ENCODE peak calls at places on chromosomes 6 and 20, in six cellular contexts. One of them, this sample, is unnamed.

GRCh38 chr20:42113236-42113635 is 495.1 kb upstream of the CHD6 start:
- DNase-seq in AG09309: no peak
- DNase-seq in progenitor cell of endocrine pancreas: no peak
- DNase-seq in PC-3: no peak
- DNase-seq in dorsolateral prefrontal cortex: no peak
- DNase-seq in mammary epithelial cell: no peak
- DNase-seq in this sample: no peak

GRCh38 chr20:17565164-17565845 is 4.6 kb upstream of the DSTN start:
- DNase-seq in PC-3: peak
- DNase-seq in mammary epithelial cell: no peak
- DNase-seq in progenitor cell of endocrine pancreas: no peak
- DNase-seq in AG09309: no peak
- DNase-seq in dorsolateral prefrontal cortex: no peak
- DNase-seq in this sample: no peak

GRCh38 chr6:33710296-33711121 is 991 bp downstream of the UQCC2 start:
- DNase-seq in progenitor cell of endocrine pancreas: no peak
- DNase-seq in PC-3: no peak
- DNase-seq in AG09309: no peak
- DNase-seq in dorsolateral prefrontal cortex: no peak
- DNase-seq in mammary epithelial cell: no peak
- DNase-seq in this sample: no peak

GRCh38 chr6:112106562-112106961 is 19.2 kb downstream of the FAM229B start:
- DNase-seq in dorsolateral prefrontal cortex: no peak
- DNase-seq in mammary epithelial cell: no peak
- DNase-seq in AG09309: no peak
- DNase-seq in PC-3: no peak
- DNase-seq in progenitor cell of endocrine pancreas: no peak
- DNase-seq in this sample: no peak

GRCh38 chr6:150368762-150369161 is at the start of gene IYD:
- DNase-seq in progenitor cell of endocrine pancreas: no peak
- DNase-seq in mammary epithelial cell: no peak
- DNase-seq in dorsolateral prefrontal cortex: no peak
- DNase-seq in AG09309: no peak
- DNase-seq in PC-3: no peak
- DNase-seq in this sample: no peak

GRCh38 chr6:36839819-36840379 is 655 bp upstream of the CPNE5 start:
- DNase-seq in progenitor cell of endocrine pancreas: peak
- DNase-seq in dorsolateral prefrontal cortex: peak
- DNase-seq in PC-3: peak
- DNase-seq in mammary epithelial cell: no peak
- DNase-seq in AG09309: no peak
- DNase-seq in this sample: no peak

GRCh38 chr6:128139519-128139918 is 238.7 kb upstream of the THEMIS start:
- DNase-seq in mammary epithelial cell: peak
- DNase-seq in AG09309: no peak
- DNase-seq in progenitor cell of endocrine pancreas: no peak
- DNase-seq in dorsolateral prefrontal cortex: no peak
- DNase-seq in PC-3: peak
- DNase-seq in this sample: no peak

GRCh38 chr6:113824863-113825262 is 32.3 kb upstream of the MARCKS start:
- DNase-seq in dorsolateral prefrontal cortex: no peak
- DNase-seq in mammary epithelial cell: no peak
- DNase-seq in PC-3: no peak
- DNase-seq in AG09309: no peak
- DNase-seq in progenitor cell of endocrine pancreas: no peak
- DNase-seq in this sample: no peak

GRCh38 chr6:52261229-52261628 is 16.9 kb upstream of the IL17F start:
- DNase-seq in mammary epithelial cell: peak
- DNase-seq in AG09309: peak
- DNase-seq in progenitor cell of endocrine pancreas: no peak
- DNase-seq in PC-3: peak
- DNase-seq in dorsolateral prefrontal cortex: no peak
- DNase-seq in this sample: no peak

GRCh38 chr6:27237089-27237723 is 10.3 kb upstream of the PRSS16 start:
- DNase-seq in PC-3: peak
- DNase-seq in mammary epithelial cell: peak
- DNase-seq in AG09309: peak
- DNase-seq in progenitor cell of endocrine pancreas: no peak
- DNase-seq in dorsolateral prefrontal cortex: no peak
- DNase-seq in this sample: no peak

GRCh38 chr20:63006611-63007471 is at the start of gene BHLHE23:
- DNase-seq in dorsolateral prefrontal cortex: no peak
- DNase-seq in mammary epithelial cell: no peak
- DNase-seq in AG09309: no peak
- DNase-seq in PC-3: no peak
- DNase-seq in progenitor cell of endocrine pancreas: no peak
- DNase-seq in this sample: peak

GRCh38 chr20:33945391-33946079 is 48.2 kb upstream of the RALY start:
- DNase-seq in mammary epithelial cell: peak
- DNase-seq in progenitor cell of endocrine pancreas: no peak
- DNase-seq in PC-3: peak
- DNase-seq in AG09309: peak
- DNase-seq in dorsolateral prefrontal cortex: peak
- DNase-seq in this sample: no peak

GRCh38 chr20:53918949-53919361 is 151.4 kb downstream of the BCAS1 start:
- DNase-seq in progenitor cell of endocrine pancreas: no peak
- DNase-seq in mammary epithelial cell: no peak
- DNase-seq in PC-3: no peak
- DNase-seq in dorsolateral prefrontal cortex: no peak
- DNase-seq in AG09309: no peak
- DNase-seq in this sample: no peak

GRCh38 chr6:22647671-22648070 is 78.3 kb downstream of the HDGFL1 start:
- DNase-seq in dorsolateral prefrontal cortex: no peak
- DNase-seq in PC-3: no peak
- DNase-seq in mammary epithelial cell: no peak
- DNase-seq in AG09309: no peak
- DNase-seq in progenitor cell of endocrine pancreas: no peak
- DNase-seq in this sample: no peak

GRCh38 chr20:20267685-20268429 is 100.0 kb upstream of the INSM1 start:
- DNase-seq in progenitor cell of endocrine pancreas: no peak
- DNase-seq in AG09309: no peak
- DNase-seq in PC-3: no peak
- DNase-seq in mammary epithelial cell: no peak
- DNase-seq in dorsolateral prefrontal cortex: no peak
- DNase-seq in this sample: no peak

GRCh38 chr20:37714973-37715657 is 21.3 kb downstream of the CTNNBL1 start:
- DNase-seq in mammary epithelial cell: peak
- DNase-seq in PC-3: no peak
- DNase-seq in dorsolateral prefrontal cortex: no peak
- DNase-seq in progenitor cell of endocrine pancreas: no peak
- DNase-seq in AG09309: peak
- DNase-seq in this sample: no peak

GRCh38 chr6:160132776-160133338 is 11.2 kb downstream of the SLC22A1 start:
- DNase-seq in PC-3: no peak
- DNase-seq in dorsolateral prefrontal cortex: no peak
- DNase-seq in AG09309: peak
- DNase-seq in mammary epithelial cell: peak
- DNase-seq in progenitor cell of endocrine pancreas: no peak
- DNase-seq in this sample: no peak

GRCh38 chr6:125314019-125314581 is 12.3 kb upstream of the HDDC2 start:
- DNase-seq in PC-3: peak
- DNase-seq in AG09309: no peak
- DNase-seq in mammary epithelial cell: peak
- DNase-seq in dorsolateral prefrontal cortex: peak
- DNase-seq in progenitor cell of endocrine pancreas: peak
- DNase-seq in this sample: no peak

GRCh38 chr6:119259027-119259426 is 90.5 kb downstream of the MAN1A1 start:
- DNase-seq in AG09309: no peak
- DNase-seq in progenitor cell of endocrine pancreas: no peak
- DNase-seq in mammary epithelial cell: peak
- DNase-seq in PC-3: peak
- DNase-seq in dorsolateral prefrontal cortex: no peak
- DNase-seq in this sample: no peak

GRCh38 chr20:21520702-21521595 is 7.1 kb upstream of the NKX2-2 start:
- DNase-seq in progenitor cell of endocrine pancreas: no peak
- DNase-seq in mammary epithelial cell: no peak
- DNase-seq in dorsolateral prefrontal cortex: peak
- DNase-seq in PC-3: no peak
- DNase-seq in AG09309: no peak
- DNase-seq in this sample: no peak

GRCh38 chr6:84804720-84805119 is 40.3 kb upstream of the TBX18 start:
- DNase-seq in AG09309: no peak
- DNase-seq in PC-3: peak
- DNase-seq in progenitor cell of endocrine pancreas: no peak
- DNase-seq in mammary epithelial cell: peak
- DNase-seq in dorsolateral prefrontal cortex: no peak
- DNase-seq in this sample: no peak

GRCh38 chr6:126107475-126108121 is 121.3 kb downstream of the TRMT11 start:
- DNase-seq in AG09309: no peak
- DNase-seq in dorsolateral prefrontal cortex: no peak
- DNase-seq in mammary epithelial cell: no peak
- DNase-seq in progenitor cell of endocrine pancreas: no peak
- DNase-seq in PC-3: no peak
- DNase-seq in this sample: no peak

GRCh38 chr6:105077592-105078463 is 102.0 kb downstream of the POPDC3 start:
- DNase-seq in progenitor cell of endocrine pancreas: no peak
- DNase-seq in PC-3: peak
- DNase-seq in mammary epithelial cell: peak
- DNase-seq in dorsolateral prefrontal cortex: no peak
- DNase-seq in AG09309: peak
- DNase-seq in this sample: peak

DNA sequence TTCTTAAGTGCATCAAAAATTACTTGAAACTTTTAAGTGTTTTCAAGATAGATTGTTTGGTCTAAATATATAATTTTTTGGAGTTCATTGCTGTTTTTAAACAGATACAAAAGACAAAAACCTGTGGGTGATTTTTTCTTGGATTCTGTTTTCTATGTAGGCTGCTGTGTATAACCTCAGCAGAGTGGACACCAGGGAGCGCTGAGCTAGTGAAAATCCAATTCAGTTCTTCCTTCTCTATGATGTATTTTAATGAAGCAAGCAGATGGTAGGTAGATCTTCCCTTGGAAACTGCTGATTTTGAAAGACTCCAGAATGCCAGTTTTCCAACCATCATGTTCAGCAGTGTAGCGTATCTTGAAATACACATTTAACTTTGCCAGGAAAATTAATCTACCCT is 177.9 kb downstream of the PHF3 start:
- DNase-seq in mammary epithelial cell: no peak
- DNase-seq in PC-3: peak
- DNase-seq in dorsolateral prefrontal cortex: no peak
- DNase-seq in progenitor cell of endocrine pancreas: no peak
- DNase-seq in AG09309: no peak
- DNase-seq in this sample: no peak
- TF ChIP-seq CTCF in mammary epithelial cell: no peak
- TF ChIP-seq CTCF in PC-3: no peak
- TF ChIP-seq CTCF in dorsolateral prefrontal cortex: peak
- TF ChIP-seq CTCF in progenitor cell of endocrine pancreas: no peak
- TF ChIP-seq CTCF in AG09309: no peak
- TF ChIP-seq CTCF in this sample: no peak

DNA sequence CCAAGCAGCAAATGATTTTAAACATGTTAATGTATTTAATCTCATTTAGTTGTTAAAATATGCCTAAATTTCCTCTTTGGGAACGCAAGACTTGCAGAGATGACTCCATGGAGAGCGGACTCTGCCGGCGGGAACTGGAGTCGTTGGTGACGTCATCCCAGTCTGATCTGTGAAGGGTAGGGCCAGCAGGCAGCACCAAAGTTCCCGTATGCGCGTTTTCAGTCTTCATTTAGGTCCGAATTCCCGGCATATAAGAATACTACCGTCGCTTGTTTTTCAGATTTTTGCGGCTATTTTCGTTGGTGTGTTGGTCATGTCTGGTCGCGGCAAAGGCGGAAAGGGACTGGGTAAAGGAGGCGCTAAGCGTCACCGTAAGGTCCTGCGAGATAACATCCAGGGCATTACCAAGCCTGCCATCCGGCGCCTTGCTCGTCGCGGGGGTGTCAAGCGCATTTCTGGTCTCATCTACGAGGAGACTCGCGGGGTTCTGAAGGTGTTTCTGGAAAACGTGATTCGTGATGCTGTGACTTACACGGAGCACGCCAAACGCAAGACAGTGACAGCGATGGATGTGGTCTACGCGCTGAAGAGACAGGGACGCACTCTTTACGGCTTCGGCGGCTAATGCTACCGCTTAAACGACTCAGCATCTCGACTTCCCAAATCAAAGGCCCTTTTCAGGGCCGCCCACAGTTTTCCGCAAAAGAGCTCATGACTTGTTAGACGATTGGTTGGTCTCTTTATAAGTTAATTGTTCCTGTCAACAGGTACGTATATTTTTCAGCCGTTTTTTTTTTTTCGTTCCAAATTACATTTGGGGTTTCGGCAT is 117.3 kb downstream of the HFE start:
- DNase-seq in PC-3: peak
- DNase-seq in progenitor cell of endocrine pancreas: peak
- DNase-seq in AG09309: peak
- DNase-seq in mammary epithelial cell: peak
- DNase-seq in dorsolateral prefrontal cortex: peak
- DNase-seq in this sample: no peak
- TF ChIP-seq CTCF in PC-3: peak
- TF ChIP-seq CTCF in progenitor cell of endocrine pancreas: peak
- TF ChIP-seq CTCF in AG09309: peak
- TF ChIP-seq CTCF in mammary epithelial cell: peak
- TF ChIP-seq CTCF in dorsolateral prefrontal cortex: peak
- TF ChIP-seq CTCF in this sample: peak

DNA sequence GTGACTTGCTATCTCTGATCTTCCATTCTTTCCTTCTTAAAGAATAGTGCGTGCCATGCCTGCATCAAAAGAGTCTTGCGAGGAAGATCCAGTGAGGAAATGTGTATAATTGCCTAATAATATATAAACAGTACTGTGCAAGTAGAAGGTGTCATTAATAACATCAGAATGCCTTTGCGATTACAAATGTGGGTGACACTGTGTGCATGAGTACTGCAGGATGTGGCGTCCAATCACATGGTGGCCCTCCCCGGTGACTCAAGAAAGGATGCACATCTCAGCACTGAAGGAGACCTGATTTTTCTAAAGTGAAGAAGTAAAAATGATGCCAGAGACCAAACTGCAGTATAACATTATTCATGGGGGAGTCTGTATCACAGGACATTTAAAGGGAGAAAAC is 107.5 kb upstream of the EDN1 start:
- DNase-seq in PC-3: peak
- DNase-seq in progenitor cell of endocrine pancreas: no peak
- DNase-seq in AG09309: no peak
- DNase-seq in mammary epithelial cell: peak
- DNase-seq in dorsolateral prefrontal cortex: no peak
- DNase-seq in this sample: no peak
- TF ChIP-seq CTCF in PC-3: no peak
- TF ChIP-seq CTCF in progenitor cell of endocrine pancreas: no peak
- TF ChIP-seq CTCF in AG09309: no peak
- TF ChIP-seq CTCF in mammary epithelial cell: no peak
- TF ChIP-seq CTCF in dorsolateral prefrontal cortex: no peak
- TF ChIP-seq CTCF in this sample: no peak

DNA sequence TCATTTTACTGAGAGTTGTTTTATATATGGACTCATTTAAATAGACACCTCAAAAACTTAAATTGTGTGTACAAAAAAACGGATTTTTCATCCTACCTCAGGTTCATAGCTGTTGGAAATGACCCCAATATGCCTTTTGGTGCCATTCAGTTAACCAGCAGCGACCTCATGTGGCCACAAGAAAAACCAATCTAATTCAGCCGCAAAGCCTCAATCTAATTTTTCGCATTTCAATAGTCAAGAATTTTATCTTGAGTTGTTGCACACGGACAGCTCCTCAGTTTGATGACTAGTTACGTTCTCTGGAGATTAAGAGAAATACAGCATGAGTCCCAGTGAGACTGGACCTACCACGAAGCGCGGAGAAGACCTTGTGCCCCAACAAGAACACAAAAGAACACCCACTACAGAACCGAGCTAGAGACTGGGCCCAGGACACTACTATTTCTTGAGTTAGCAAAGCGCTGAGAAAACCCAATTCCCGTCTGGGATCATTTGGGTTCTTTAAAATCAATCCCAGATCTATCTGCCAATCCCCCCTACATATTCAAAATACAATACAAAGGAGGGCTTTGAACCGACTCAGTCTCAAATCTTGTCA is 1.1 kb downstream of the TCP11 start:
- DNase-seq in progenitor cell of endocrine pancreas: no peak
- DNase-seq in AG09309: no peak
- DNase-seq in dorsolateral prefrontal cortex: peak
- DNase-seq in PC-3: peak
- DNase-seq in mammary epithelial cell: peak
- DNase-seq in this sample: no peak
- TF ChIP-seq CTCF in progenitor cell of endocrine pancreas: peak
- TF ChIP-seq CTCF in AG09309: peak
- TF ChIP-seq CTCF in dorsolateral prefrontal cortex: peak
- TF ChIP-seq CTCF in PC-3: peak
- TF ChIP-seq CTCF in mammary epithelial cell: peak
- TF ChIP-seq CTCF in this sample: peak

This sample was measured in D721Med.